ENCODE peak calls at places on chromosomes 4 and X, in six cellular contexts. One of them, this sample, is unnamed.

GRCh38 chr4:38567448-38567847 is 96.6 kb upstream of the KLF3 start:
- DNase-seq in hepatocyte: no peak
- DNase-seq in GM23248: no peak
- DNase-seq in GM23338: no peak
- DNase-seq in HCT116: no peak
- DNase-seq in PC-3: peak
- DNase-seq in this sample: no peak

GRCh38 chr4:42654606-42655005 is 2.3 kb downstream of the ATP8A1 start:
- DNase-seq in hepatocyte: no peak
- DNase-seq in GM23338: no peak
- DNase-seq in PC-3: peak
- DNase-seq in GM23248: peak
- DNase-seq in HCT116: peak
- DNase-seq in this sample: no peak

GRCh38 chr4:99615210-99615834 is 40.7 kb downstream of the MTTP start:
- DNase-seq in hepatocyte: no peak
- DNase-seq in GM23338: no peak
- DNase-seq in PC-3: no peak
- DNase-seq in GM23248: no peak
- DNase-seq in HCT116: no peak
- DNase-seq in this sample: no peak

GRCh38 chr4:34220601-34221000 is 2023.7 kb downstream of the ARAP2 start:
- DNase-seq in GM23248: no peak
- DNase-seq in GM23338: no peak
- DNase-seq in HCT116: no peak
- DNase-seq in hepatocyte: no peak
- DNase-seq in PC-3: no peak
- DNase-seq in this sample: no peak

GRCh38 chr4:1050486-1051213 is 39.2 kb downstream of the FGFRL1 start:
- DNase-seq in hepatocyte: no peak
- DNase-seq in HCT116: no peak
- DNase-seq in GM23338: no peak
- DNase-seq in GM23248: no peak
- DNase-seq in PC-3: no peak
- DNase-seq in this sample: no peak

GRCh38 chrX:31165241-31166035 is 93.6 kb upstream of the FTHL17 start:
- DNase-seq in GM23248: peak
- DNase-seq in PC-3: no peak
- DNase-seq in GM23338: no peak
- DNase-seq in hepatocyte: no peak
- DNase-seq in HCT116: no peak
- DNase-seq in this sample: no peak

GRCh38 chrX:43349363-43349762 is 306.7 kb upstream of the MAOA start:
- DNase-seq in PC-3: peak
- DNase-seq in hepatocyte: peak
- DNase-seq in GM23248: peak
- DNase-seq in GM23338: peak
- DNase-seq in HCT116: peak
- DNase-seq in this sample: peak

GRCh38 chr4:63106600-63106999 is 1302.7 kb downstream of the TECRL start:
- DNase-seq in PC-3: no peak
- DNase-seq in hepatocyte: no peak
- DNase-seq in GM23248: no peak
- DNase-seq in HCT116: no peak
- DNase-seq in GM23338: no peak
- DNase-seq in this sample: no peak

GRCh38 chrX:97211070-97211469 is 327.4 kb downstream of the RPA4 start:
- DNase-seq in GM23338: no peak
- DNase-seq in hepatocyte: no peak
- DNase-seq in GM23248: peak
- DNase-seq in PC-3: peak
- DNase-seq in HCT116: no peak
- DNase-seq in this sample: no peak

GRCh38 chr4:108135549-108136209 is 33.1 kb downstream of the LEF1 start:
- DNase-seq in PC-3: no peak
- DNase-seq in HCT116: no peak
- DNase-seq in GM23248: no peak
- DNase-seq in GM23338: peak
- DNase-seq in hepatocyte: no peak
- DNase-seq in this sample: no peak

GRCh38 chrX:106728337-106728736 is 1.8 kb downstream of the RNF128 start:
- DNase-seq in PC-3: no peak
- DNase-seq in HCT116: no peak
- DNase-seq in GM23338: no peak
- DNase-seq in GM23248: no peak
- DNase-seq in hepatocyte: no peak
- DNase-seq in this sample: no peak

GRCh38 chrX:45400380-45400779 is 199.7 kb upstream of the DIPK2B start:
- DNase-seq in GM23338: peak
- DNase-seq in HCT116: no peak
- DNase-seq in PC-3: no peak
- DNase-seq in GM23248: peak
- DNase-seq in hepatocyte: no peak
- DNase-seq in this sample: no peak

GRCh38 chr4:125097729-125098128 is 217.0 kb upstream of the FAT4 start:
- DNase-seq in hepatocyte: no peak
- DNase-seq in HCT116: no peak
- DNase-seq in PC-3: no peak
- DNase-seq in GM23338: no peak
- DNase-seq in GM23248: no peak
- DNase-seq in this sample: no peak

GRCh38 chrX:118117069-118117405 is 427 bp upstream of the KLHL13 start:
- DNase-seq in GM23338: no peak
- DNase-seq in HCT116: no peak
- DNase-seq in PC-3: peak
- DNase-seq in hepatocyte: no peak
- DNase-seq in GM23248: peak
- DNase-seq in this sample: no peak

GRCh38 chr4:76197001-76197743 is 16.5 kb downstream of the SCARB2 start:
- DNase-seq in GM23248: peak
- DNase-seq in GM23338: no peak
- DNase-seq in PC-3: no peak
- DNase-seq in hepatocyte: no peak
- DNase-seq in HCT116: no peak
- DNase-seq in this sample: no peak

GRCh38 chrX:115337735-115338134 is 48.2 kb downstream of the LUZP4 start:
- DNase-seq in hepatocyte: no peak
- DNase-seq in GM23338: no peak
- DNase-seq in GM23248: peak
- DNase-seq in HCT116: no peak
- DNase-seq in PC-3: no peak
- DNase-seq in this sample: no peak

GRCh38 chrX:15497865-15498264 is 2.7 kb upstream of the BMX start:
- DNase-seq in GM23248: peak
- DNase-seq in PC-3: peak
- DNase-seq in hepatocyte: peak
- DNase-seq in HCT116: peak
- DNase-seq in GM23338: peak
- DNase-seq in this sample: peak

GRCh38 chrX:149909324-149910177 is 19.8 kb upstream of the HSFX4 start:
- DNase-seq in PC-3: no peak
- DNase-seq in hepatocyte: no peak
- DNase-seq in GM23338: no peak
- DNase-seq in HCT116: no peak
- DNase-seq in GM23248: no peak
- DNase-seq in this sample: no peak

GRCh38 chrX:70128071-70128470 is 5.2 kb upstream of the IGBP1 start:
- DNase-seq in hepatocyte: no peak
- DNase-seq in GM23338: peak
- DNase-seq in PC-3: no peak
- DNase-seq in HCT116: no peak
- DNase-seq in GM23248: no peak
- DNase-seq in this sample: no peak

GRCh38 chr4:110671679-110672078 is 48.8 kb upstream of the PITX2 start:
- DNase-seq in HCT116: no peak
- DNase-seq in GM23338: no peak
- DNase-seq in hepatocyte: no peak
- DNase-seq in PC-3: peak
- DNase-seq in GM23248: no peak
- DNase-seq in this sample: no peak

GRCh38 chr4:84792366-84793301 is 173.9 kb downstream of the WDFY3 start:
- DNase-seq in PC-3: no peak
- DNase-seq in hepatocyte: no peak
- DNase-seq in GM23338: no peak
- DNase-seq in GM23248: peak
- DNase-seq in HCT116: no peak
- DNase-seq in this sample: no peak

GRCh38 chr4:152225680-152226079 is 310.2 kb downstream of the FBXW7 start:
- DNase-seq in hepatocyte: no peak
- DNase-seq in PC-3: no peak
- DNase-seq in GM23248: no peak
- DNase-seq in GM23338: no peak
- DNase-seq in HCT116: no peak
- DNase-seq in this sample: no peak

GRCh38 chr4:173257732-173258717 is 76.1 kb downstream of the HMGB2 start:
- DNase-seq in PC-3: peak
- DNase-seq in hepatocyte: peak
- DNase-seq in GM23338: peak
- DNase-seq in HCT116: peak
- DNase-seq in GM23248: peak
- DNase-seq in this sample: peak

GRCh38 chrX:102658551-102658950 is 7.3 kb downstream of the GPRASP1 start:
- DNase-seq in HCT116: no peak
- DNase-seq in PC-3: no peak
- DNase-seq in GM23248: peak
- DNase-seq in GM23338: no peak
- DNase-seq in hepatocyte: peak
- DNase-seq in this sample: no peak

GRCh38 chr4:138494931-138495330 is 252.8 kb upstream of the SLC7A11 start:
- DNase-seq in GM23248: peak
- DNase-seq in PC-3: peak
- DNase-seq in GM23338: peak
- DNase-seq in hepatocyte: no peak
- DNase-seq in HCT116: peak
- DNase-seq in this sample: no peak
- TF ChIP-seq EZH2phosphoT487 in GM23248: no peak
- TF ChIP-seq EZH2phosphoT487 in PC-3: no peak
- TF ChIP-seq EZH2phosphoT487 in GM23338: no peak
- TF ChIP-seq EZH2phosphoT487 in hepatocyte: no peak
- TF ChIP-seq EZH2phosphoT487 in HCT116: no peak
- TF ChIP-seq EZH2phosphoT487 in this sample: no peak

DNA sequence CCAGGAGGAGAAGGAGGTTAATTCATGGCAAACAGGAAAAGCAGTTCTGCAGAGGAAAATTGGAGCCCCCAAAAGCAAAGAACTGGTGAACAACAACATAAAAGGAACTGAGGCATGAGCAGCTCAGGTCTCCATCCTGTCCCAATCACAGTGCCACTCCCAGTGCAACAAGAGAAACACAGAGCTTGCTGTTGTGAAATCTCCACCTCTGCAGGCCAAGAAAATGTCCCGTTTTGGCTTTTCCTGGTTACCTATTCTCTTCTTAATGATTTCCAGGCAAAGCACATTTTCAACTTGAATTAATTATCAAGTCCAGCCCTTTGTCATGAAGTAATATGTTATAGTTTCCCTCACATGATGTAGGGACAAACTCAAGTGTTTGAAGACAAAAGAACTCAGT is 778 bp downstream of the C1QTNF7 start:
- DNase-seq in PC-3: no peak
- DNase-seq in hepatocyte: no peak
- DNase-seq in GM23338: no peak
- DNase-seq in HCT116: no peak
- DNase-seq in GM23248: no peak
- DNase-seq in this sample: no peak
- TF ChIP-seq EZH2 in PC-3: no peak
- TF ChIP-seq EZH2 in hepatocyte: no peak
- TF ChIP-seq EZH2 in GM23338: no peak
- TF ChIP-seq EZH2 in HCT116: no peak
- TF ChIP-seq EZH2 in GM23248: no peak
- TF ChIP-seq EZH2 in this sample: no peak

DNA sequence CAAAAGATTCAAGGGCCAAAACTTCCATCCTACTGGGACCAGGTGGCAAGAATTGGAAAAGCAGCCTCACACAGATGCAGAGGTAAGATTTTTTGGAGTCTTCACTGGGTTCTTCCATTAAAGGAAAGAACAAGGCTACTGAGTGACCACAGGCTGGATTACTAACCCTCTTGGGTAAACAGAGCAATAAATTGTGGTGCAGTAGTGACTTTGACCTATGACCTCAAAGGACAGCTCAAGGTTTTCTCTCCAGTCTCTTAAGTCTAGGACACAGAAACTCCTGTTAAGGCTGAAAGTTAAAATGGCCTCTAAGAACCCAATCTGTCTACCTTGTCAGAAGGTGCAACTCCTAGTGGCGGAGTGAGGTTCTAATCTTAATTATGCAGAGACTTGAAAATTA is 464.9 kb downstream of the SMARCA1 start:
- DNase-seq in HCT116: no peak
- DNase-seq in GM23338: no peak
- DNase-seq in hepatocyte: no peak
- DNase-seq in GM23248: no peak
- DNase-seq in PC-3: no peak
- DNase-seq in this sample: no peak
- TF ChIP-seq EZH2phosphoT487 in HCT116: no peak
- TF ChIP-seq EZH2phosphoT487 in GM23338: no peak
- TF ChIP-seq EZH2phosphoT487 in hepatocyte: no peak
- TF ChIP-seq EZH2phosphoT487 in GM23248: no peak
- TF ChIP-seq EZH2phosphoT487 in PC-3: no peak
- TF ChIP-seq EZH2phosphoT487 in this sample: no peak

DNA sequence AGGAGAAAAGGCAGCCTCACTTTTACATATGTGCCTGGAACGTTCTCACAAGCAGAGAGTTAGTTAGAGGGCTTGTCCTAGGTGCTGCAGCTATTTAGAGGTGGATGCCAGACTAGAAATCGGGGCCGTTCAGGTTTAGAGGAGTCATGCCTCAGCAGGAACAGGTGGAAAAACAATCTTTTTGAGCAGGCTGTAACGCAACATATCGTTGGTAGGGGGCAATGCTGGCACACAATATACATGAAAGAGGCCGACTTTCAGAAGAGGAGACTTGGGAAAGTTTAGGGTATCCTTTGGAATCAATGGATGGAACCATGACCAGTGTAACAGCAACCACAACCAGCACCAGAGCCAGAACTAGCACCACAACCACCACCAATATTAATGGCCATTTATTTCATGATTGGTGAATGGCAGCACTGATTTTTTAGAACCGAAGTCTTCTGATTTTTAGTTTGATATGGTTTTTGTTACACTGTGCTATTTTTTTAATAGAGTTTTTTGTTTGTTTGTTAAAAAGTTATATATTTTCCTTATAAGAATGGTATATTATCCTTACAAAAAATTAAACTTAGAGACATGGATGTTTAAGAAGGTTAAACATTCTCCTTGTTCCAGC is 14.9 kb upstream of the PAQR3 start:
- DNase-seq in PC-3: peak
- DNase-seq in HCT116: peak
- DNase-seq in GM23248: peak
- DNase-seq in hepatocyte: peak
- DNase-seq in GM23338: peak
- DNase-seq in this sample: peak
- TF ChIP-seq EZH2 in PC-3: no peak
- TF ChIP-seq EZH2 in HCT116: no peak
- TF ChIP-seq EZH2 in GM23248: no peak
- TF ChIP-seq EZH2 in hepatocyte: no peak
- TF ChIP-seq EZH2 in GM23338: no peak
- TF ChIP-seq EZH2 in this sample: no peak